ENCODE peak calls at places on chromosome 5, in six cellular contexts. One of them, this sample, is unnamed.

GRCh38 chr5:34504967-34505366 is 151.2 kb upstream of the RAI14 start:
- DNase-seq in astrocyte of the cerebellum: no peak
- DNase-seq in T1000: no peak
- DNase-seq in stimulated activated CD8-positive, alpha-beta memory T cell treated with anti-CD3 and anti-CD28 coated beads, Interleukin-4, amount 100 ng/mL, for 48 hours: no peak
- DNase-seq in HuH-7: no peak
- DNase-seq in hypothalamus: no peak
- DNase-seq in this sample: no peak

GRCh38 chr5:141783599-141784296 is 94.5 kb downstream of the PCDH1 start:
- DNase-seq in stimulated activated CD8-positive, alpha-beta memory T cell treated with anti-CD3 and anti-CD28 coated beads, Interleukin-4, amount 100 ng/mL, for 48 hours: no peak
- DNase-seq in T1000: no peak
- DNase-seq in hypothalamus: no peak
- DNase-seq in astrocyte of the cerebellum: no peak
- DNase-seq in HuH-7: no peak
- DNase-seq in this sample: no peak

GRCh38 chr5:40557486-40557885 is 122.2 kb upstream of the PTGER4 start:
- DNase-seq in stimulated activated CD8-positive, alpha-beta memory T cell treated with anti-CD3 and anti-CD28 coated beads, Interleukin-4, amount 100 ng/mL, for 48 hours: no peak
- DNase-seq in T1000: no peak
- DNase-seq in HuH-7: no peak
- DNase-seq in hypothalamus: no peak
- DNase-seq in astrocyte of the cerebellum: no peak
- DNase-seq in this sample: no peak

GRCh38 chr5:138503487-138504270 is 38.4 kb downstream of the EGR1 start:
- DNase-seq in HuH-7: peak
- DNase-seq in T1000: no peak
- DNase-seq in stimulated activated CD8-positive, alpha-beta memory T cell treated with anti-CD3 and anti-CD28 coated beads, Interleukin-4, amount 100 ng/mL, for 48 hours: peak
- DNase-seq in astrocyte of the cerebellum: peak
- DNase-seq in hypothalamus: no peak
- DNase-seq in this sample: no peak

GRCh38 chr5:41281215-41281810 is 68.0 kb upstream of the C6 start:
- DNase-seq in stimulated activated CD8-positive, alpha-beta memory T cell treated with anti-CD3 and anti-CD28 coated beads, Interleukin-4, amount 100 ng/mL, for 48 hours: no peak
- DNase-seq in T1000: no peak
- DNase-seq in HuH-7: no peak
- DNase-seq in astrocyte of the cerebellum: no peak
- DNase-seq in hypothalamus: no peak
- DNase-seq in this sample: no peak

GRCh38 chr5:139461698-139462097 is 845 bp downstream of the ECSCR start:
- DNase-seq in astrocyte of the cerebellum: no peak
- DNase-seq in hypothalamus: no peak
- DNase-seq in HuH-7: no peak
- DNase-seq in T1000: no peak
- DNase-seq in stimulated activated CD8-positive, alpha-beta memory T cell treated with anti-CD3 and anti-CD28 coated beads, Interleukin-4, amount 100 ng/mL, for 48 hours: no peak
- DNase-seq in this sample: no peak

GRCh38 chr5:60673329-60673728 is 26.6 kb downstream of the DEPDC1B start:
- DNase-seq in hypothalamus: no peak
- DNase-seq in HuH-7: no peak
- DNase-seq in stimulated activated CD8-positive, alpha-beta memory T cell treated with anti-CD3 and anti-CD28 coated beads, Interleukin-4, amount 100 ng/mL, for 48 hours: no peak
- DNase-seq in T1000: no peak
- DNase-seq in astrocyte of the cerebellum: no peak
- DNase-seq in this sample: no peak

GRCh38 chr5:126987271-126987899 is 43.0 kb downstream of the MARCHF3 start:
- DNase-seq in stimulated activated CD8-positive, alpha-beta memory T cell treated with anti-CD3 and anti-CD28 coated beads, Interleukin-4, amount 100 ng/mL, for 48 hours: no peak
- DNase-seq in hypothalamus: no peak
- DNase-seq in HuH-7: no peak
- DNase-seq in astrocyte of the cerebellum: no peak
- DNase-seq in T1000: no peak
- DNase-seq in this sample: no peak

GRCh38 chr5:39299962-39300361 is 64.3 kb downstream of the C9 start:
- DNase-seq in astrocyte of the cerebellum: no peak
- DNase-seq in T1000: no peak
- DNase-seq in HuH-7: no peak
- DNase-seq in hypothalamus: no peak
- DNase-seq in stimulated activated CD8-positive, alpha-beta memory T cell treated with anti-CD3 and anti-CD28 coated beads, Interleukin-4, amount 100 ng/mL, for 48 hours: no peak
- DNase-seq in this sample: no peak

GRCh38 chr5:111584651-111585050 is 72.3 kb upstream of the STARD4 start:
- DNase-seq in astrocyte of the cerebellum: no peak
- DNase-seq in HuH-7: no peak
- DNase-seq in T1000: no peak
- DNase-seq in hypothalamus: no peak
- DNase-seq in stimulated activated CD8-positive, alpha-beta memory T cell treated with anti-CD3 and anti-CD28 coated beads, Interleukin-4, amount 100 ng/mL, for 48 hours: no peak
- DNase-seq in this sample: no peak

GRCh38 chr5:180595381-180596114 is 4.2 kb upstream of the SCGB3A1 start:
- DNase-seq in T1000: no peak
- DNase-seq in astrocyte of the cerebellum: no peak
- DNase-seq in hypothalamus: no peak
- DNase-seq in HuH-7: no peak
- DNase-seq in stimulated activated CD8-positive, alpha-beta memory T cell treated with anti-CD3 and anti-CD28 coated beads, Interleukin-4, amount 100 ng/mL, for 48 hours: no peak
- DNase-seq in this sample: no peak

GRCh38 chr5:112333236-112333850 is 85.7 kb downstream of the EPB41L4A start:
- DNase-seq in T1000: no peak
- DNase-seq in hypothalamus: no peak
- DNase-seq in astrocyte of the cerebellum: no peak
- DNase-seq in stimulated activated CD8-positive, alpha-beta memory T cell treated with anti-CD3 and anti-CD28 coated beads, Interleukin-4, amount 100 ng/mL, for 48 hours: no peak
- DNase-seq in HuH-7: no peak
- DNase-seq in this sample: no peak

GRCh38 chr5:140806834-140807775 is at the start of gene PCDHA4:
- DNase-seq in HuH-7: peak
- DNase-seq in stimulated activated CD8-positive, alpha-beta memory T cell treated with anti-CD3 and anti-CD28 coated beads, Interleukin-4, amount 100 ng/mL, for 48 hours: peak
- DNase-seq in astrocyte of the cerebellum: no peak
- DNase-seq in T1000: no peak
- DNase-seq in hypothalamus: no peak
- DNase-seq in this sample: no peak

GRCh38 chr5:54146390-54146789 is 164.0 kb downstream of the ARL15 start:
- DNase-seq in T1000: no peak
- DNase-seq in HuH-7: no peak
- DNase-seq in hypothalamus: no peak
- DNase-seq in stimulated activated CD8-positive, alpha-beta memory T cell treated with anti-CD3 and anti-CD28 coated beads, Interleukin-4, amount 100 ng/mL, for 48 hours: no peak
- DNase-seq in astrocyte of the cerebellum: no peak
- DNase-seq in this sample: no peak

GRCh38 chr5:149220750-149221149 is 50.9 kb upstream of the AFAP1L1 start:
- DNase-seq in stimulated activated CD8-positive, alpha-beta memory T cell treated with anti-CD3 and anti-CD28 coated beads, Interleukin-4, amount 100 ng/mL, for 48 hours: no peak
- DNase-seq in hypothalamus: no peak
- DNase-seq in T1000: no peak
- DNase-seq in HuH-7: no peak
- DNase-seq in astrocyte of the cerebellum: no peak
- DNase-seq in this sample: no peak

GRCh38 chr5:34735436-34736426 is 79.6 kb downstream of the RAI14 start:
- DNase-seq in hypothalamus: no peak
- DNase-seq in T1000: no peak
- DNase-seq in astrocyte of the cerebellum: no peak
- DNase-seq in HuH-7: no peak
- DNase-seq in stimulated activated CD8-positive, alpha-beta memory T cell treated with anti-CD3 and anti-CD28 coated beads, Interleukin-4, amount 100 ng/mL, for 48 hours: no peak
- DNase-seq in this sample: no peak

GRCh38 chr5:142109356-142110045 is 922 bp downstream of the NDFIP1 start:
- DNase-seq in HuH-7: no peak
- DNase-seq in stimulated activated CD8-positive, alpha-beta memory T cell treated with anti-CD3 and anti-CD28 coated beads, Interleukin-4, amount 100 ng/mL, for 48 hours: no peak
- DNase-seq in hypothalamus: no peak
- DNase-seq in T1000: no peak
- DNase-seq in astrocyte of the cerebellum: no peak
- DNase-seq in this sample: no peak

GRCh38 chr5:143806568-143806967 is 5.4 kb upstream of the HMHB1 start:
- DNase-seq in HuH-7: no peak
- DNase-seq in stimulated activated CD8-positive, alpha-beta memory T cell treated with anti-CD3 and anti-CD28 coated beads, Interleukin-4, amount 100 ng/mL, for 48 hours: no peak
- DNase-seq in T1000: no peak
- DNase-seq in astrocyte of the cerebellum: no peak
- DNase-seq in hypothalamus: no peak
- DNase-seq in this sample: no peak

GRCh38 chr5:128341056-128341455 is 197.0 kb downstream of the FBN2 start:
- DNase-seq in astrocyte of the cerebellum: no peak
- DNase-seq in T1000: no peak
- DNase-seq in hypothalamus: no peak
- DNase-seq in stimulated activated CD8-positive, alpha-beta memory T cell treated with anti-CD3 and anti-CD28 coated beads, Interleukin-4, amount 100 ng/mL, for 48 hours: no peak
- DNase-seq in HuH-7: no peak
- DNase-seq in this sample: no peak

GRCh38 chr5:122515709-122516431 is 203.8 kb downstream of the SNCAIP start:
- DNase-seq in HuH-7: peak
- DNase-seq in astrocyte of the cerebellum: peak
- DNase-seq in hypothalamus: no peak
- DNase-seq in T1000: no peak
- DNase-seq in stimulated activated CD8-positive, alpha-beta memory T cell treated with anti-CD3 and anti-CD28 coated beads, Interleukin-4, amount 100 ng/mL, for 48 hours: no peak
- DNase-seq in this sample: no peak

GRCh38 chr5:97629281-97629680 is 446.2 kb upstream of the RIOK2 start:
- DNase-seq in astrocyte of the cerebellum: peak
- DNase-seq in stimulated activated CD8-positive, alpha-beta memory T cell treated with anti-CD3 and anti-CD28 coated beads, Interleukin-4, amount 100 ng/mL, for 48 hours: no peak
- DNase-seq in T1000: no peak
- DNase-seq in hypothalamus: no peak
- DNase-seq in HuH-7: no peak
- DNase-seq in this sample: peak

GRCh38 chr5:128109766-128110165 is 26.2 kb downstream of the SLC12A2 start:
- DNase-seq in T1000: no peak
- DNase-seq in hypothalamus: no peak
- DNase-seq in astrocyte of the cerebellum: no peak
- DNase-seq in stimulated activated CD8-positive, alpha-beta memory T cell treated with anti-CD3 and anti-CD28 coated beads, Interleukin-4, amount 100 ng/mL, for 48 hours: no peak
- DNase-seq in HuH-7: no peak
- DNase-seq in this sample: no peak

GRCh38 chr5:72040513-72040912 is 66.8 kb upstream of the MAP1B start:
- DNase-seq in stimulated activated CD8-positive, alpha-beta memory T cell treated with anti-CD3 and anti-CD28 coated beads, Interleukin-4, amount 100 ng/mL, for 48 hours: no peak
- DNase-seq in astrocyte of the cerebellum: no peak
- DNase-seq in T1000: no peak
- DNase-seq in HuH-7: no peak
- DNase-seq in hypothalamus: no peak
- DNase-seq in this sample: no peak

GRCh38 chr5:149063017-149063687 is at the start of gene SH3TC2:
- DNase-seq in T1000: peak
- DNase-seq in stimulated activated CD8-positive, alpha-beta memory T cell treated with anti-CD3 and anti-CD28 coated beads, Interleukin-4, amount 100 ng/mL, for 48 hours: no peak
- DNase-seq in astrocyte of the cerebellum: no peak
- DNase-seq in HuH-7: peak
- DNase-seq in hypothalamus: peak
- DNase-seq in this sample: no peak

GRCh38 chr5:14908195-14908594 is 36.6 kb upstream of the ANKH start:
- DNase-seq in HuH-7: no peak
- DNase-seq in stimulated activated CD8-positive, alpha-beta memory T cell treated with anti-CD3 and anti-CD28 coated beads, Interleukin-4, amount 100 ng/mL, for 48 hours: no peak
- DNase-seq in T1000: no peak
- DNase-seq in hypothalamus: no peak
- DNase-seq in astrocyte of the cerebellum: no peak
- DNase-seq in this sample: no peak

GRCh38 chr5:80763873-80764647 is 109.3 kb upstream of the DHFR start:
- DNase-seq in stimulated activated CD8-positive, alpha-beta memory T cell treated with anti-CD3 and anti-CD28 coated beads, Interleukin-4, amount 100 ng/mL, for 48 hours: no peak
- DNase-seq in astrocyte of the cerebellum: no peak
- DNase-seq in T1000: no peak
- DNase-seq in hypothalamus: no peak
- DNase-seq in HuH-7: no peak
- DNase-seq in this sample: no peak

GRCh38 chr5:9347541-9348295 is 198.2 kb downstream of the SEMA5A start:
- DNase-seq in stimulated activated CD8-positive, alpha-beta memory T cell treated with anti-CD3 and anti-CD28 coated beads, Interleukin-4, amount 100 ng/mL, for 48 hours: no peak
- DNase-seq in astrocyte of the cerebellum: no peak
- DNase-seq in T1000: no peak
- DNase-seq in hypothalamus: no peak
- DNase-seq in HuH-7: no peak
- DNase-seq in this sample: no peak

GRCh38 chr5:1235379-1235778 is 10.2 kb downstream of the SLC6A18 start:
- DNase-seq in astrocyte of the cerebellum: no peak
- DNase-seq in HuH-7: peak
- DNase-seq in stimulated activated CD8-positive, alpha-beta memory T cell treated with anti-CD3 and anti-CD28 coated beads, Interleukin-4, amount 100 ng/mL, for 48 hours: no peak
- DNase-seq in hypothalamus: no peak
- DNase-seq in T1000: no peak
- DNase-seq in this sample: no peak

GRCh38 chr5:7392401-7393024 is 3.4 kb upstream of the ADCY2 start:
- DNase-seq in hypothalamus: no peak
- DNase-seq in T1000: no peak
- DNase-seq in stimulated activated CD8-positive, alpha-beta memory T cell treated with anti-CD3 and anti-CD28 coated beads, Interleukin-4, amount 100 ng/mL, for 48 hours: no peak
- DNase-seq in astrocyte of the cerebellum: peak
- DNase-seq in HuH-7: peak
- DNase-seq in this sample: no peak

GRCh38 chr5:146042628-146043279 is 62.6 kb downstream of the PLAC8L1 start:
- DNase-seq in hypothalamus: no peak
- DNase-seq in astrocyte of the cerebellum: peak
- DNase-seq in HuH-7: no peak
- DNase-seq in stimulated activated CD8-positive, alpha-beta memory T cell treated with anti-CD3 and anti-CD28 coated beads, Interleukin-4, amount 100 ng/mL, for 48 hours: no peak
- DNase-seq in T1000: peak
- DNase-seq in this sample: no peak

GRCh38 chr5:123000731-123001130 is 35.8 kb downstream of the PPIC start:
- DNase-seq in T1000: no peak
- DNase-seq in hypothalamus: no peak
- DNase-seq in astrocyte of the cerebellum: no peak
- DNase-seq in HuH-7: no peak
- DNase-seq in stimulated activated CD8-positive, alpha-beta memory T cell treated with anti-CD3 and anti-CD28 coated beads, Interleukin-4, amount 100 ng/mL, for 48 hours: no peak
- DNase-seq in this sample: no peak

GRCh38 chr5:148145916-148146315 is 22.4 kb upstream of the SPINK14 start:
- DNase-seq in T1000: no peak
- DNase-seq in astrocyte of the cerebellum: peak
- DNase-seq in stimulated activated CD8-positive, alpha-beta memory T cell treated with anti-CD3 and anti-CD28 coated beads, Interleukin-4, amount 100 ng/mL, for 48 hours: no peak
- DNase-seq in hypothalamus: no peak
- DNase-seq in HuH-7: peak
- DNase-seq in this sample: no peak

GRCh38 chr5:113166710-113167366 is 190.2 kb downstream of the DCP2 start:
- DNase-seq in hypothalamus: no peak
- DNase-seq in stimulated activated CD8-positive, alpha-beta memory T cell treated with anti-CD3 and anti-CD28 coated beads, Interleukin-4, amount 100 ng/mL, for 48 hours: no peak
- DNase-seq in T1000: peak
- DNase-seq in HuH-7: no peak
- DNase-seq in astrocyte of the cerebellum: peak
- DNase-seq in this sample: no peak